ENCODE peak calls at places on chromosomes 6 and 20, in eight cellular contexts. X is tibial artery; P is GM18507; K is NCI-H345; O is stimulated activated CD4-positive, alpha-beta T cell treated with anti-CD3 and anti-CD28 coated beads, Interleukin-1b, Interleukin-23, amount 100 ng/mL, for 24 hours; J is SJSA1; G is activated T-cell treated with anti-CD3 and anti-CD28 coated beads, Interleukin-2, amount 50 U/mL, for 72 hours; A is heart left ventricle. C is an unnamed sample.

GRCh38 chr20:34452281-34452982 is 63.8 kb upstream of the DYNLRB1 start:
- DNase-seq in K (no peak), J (no peak), P (no peak), X (no peak), A (no peak), O (no peak), G (no peak), C (no peak)

GRCh38 chr6:139336488-139336887 is 38.0 kb downstream of the CITED2 start:
- DNase-seq in O (no peak), G (no peak), K (peak; percentile 71), X (no peak), J (no peak), A (peak; percentile 33), P (no peak), C (no peak)

GRCh38 chr6:37021356-37022129 is 16.1 kb downstream of the FGD2 start:
- DNase-seq in A (no peak), J (no peak), O (no peak), K (no peak), P (no peak), G (peak; percentile 75), X (no peak), C (no peak)

GRCh38 chr6:33896391-33897192 is 92.8 kb upstream of the MLN start:
- DNase-seq in J (no peak), A (no peak), O (no peak), K (peak; percentile 45), X (no peak), G (no peak), P (no peak), C (no peak)

GRCh38 chr6:35044145-35044745 is 96.9 kb downstream of the TCP11 start:
- DNase-seq in J (no peak), X (peak; percentile 39), O (no peak), K (peak; percentile 74), G (no peak), A (no peak), P (no peak), C (no peak)

GRCh38 chr20:60467078-60467477 is 508.9 kb downstream of the CDH26 start:
- DNase-seq in O (no peak), K (no peak), A (no peak), P (no peak), J (no peak), X (no peak), G (no peak), C (peak; percentile 29)

GRCh38 chr6:109455502-109456282 is at the start of gene MICAL1:
- DNase-seq in K (peak; percentile 73), O (no peak), P (peak; percentile 57), J (peak; percentile 81), G (peak; percentile 76), X (peak; percentile 75), A (peak; percentile 77), C (peak; percentile 89)

GRCh38 chr6:127177030-127177928 is 58.8 kb downstream of the RSPO3 start:
- DNase-seq in K (no peak), O (no peak), G (no peak), X (no peak), J (no peak), A (no peak), P (no peak), C (no peak)

GRCh38 chr20:63945031-63945658 is 11.1 kb downstream of the UCKL1 start:
- DNase-seq in O (no peak), G (no peak), K (no peak), X (no peak), J (no peak), A (peak; percentile 38), P (no peak), C (no peak)

GRCh38 chr20:12699374-12700228 is 309.2 kb upstream of the SPTLC3 start:
- DNase-seq in O (no peak), P (no peak), K (peak; percentile 67), X (no peak), A (no peak), G (no peak), J (no peak), C (no peak)

GRCh38 chr6:3997144-3997770 is 81.7 kb downstream of the FAM217A start:
- DNase-seq in J (no peak), G (no peak), K (no peak), O (no peak), P (no peak), A (no peak), X (no peak), C (no peak)

GRCh38 chr6:160730911-160731310 is 28.9 kb downstream of the PLG start:
- DNase-seq in K (no peak), G (no peak), A (no peak), P (no peak), J (no peak), O (no peak), X (no peak), C (no peak)

GRCh38 chr6:68689910-68690309 is 54.8 kb downstream of the ADGRB3 start:
- DNase-seq in P (no peak), K (peak; percentile 42), J (no peak), G (no peak), A (no peak), O (no peak), X (no peak), C (no peak)

GRCh38 chr6:6730831-6731230 is 142.3 kb downstream of the LY86 start:
- DNase-seq in A (peak; percentile 85), P (no peak), J (no peak), K (no peak), O (no peak), X (peak; percentile 40), G (no peak), C (no peak)

GRCh38 chr6:163341671-163342070 is 72.8 kb upstream of the QKI start:
- DNase-seq in O (no peak), K (no peak), X (no peak), P (no peak), G (no peak), J (no peak), A (no peak), C (no peak)

GRCh38 chr6:133590814-133591213 is 298.1 kb upstream of the TCF21 start:
- DNase-seq in J (no peak), P (no peak), X (no peak), A (no peak), G (no peak), O (no peak), K (no peak), C (no peak)

GRCh38 chr20:61436674-61437279 is 184.7 kb downstream of the CDH4 start:
- DNase-seq in A (no peak), O (no peak), G (no peak), X (no peak), P (no peak), K (no peak), J (peak; percentile 90), C (peak; percentile 87)

GRCh38 chr20:53852691-53853450 is 217.5 kb downstream of the BCAS1 start:
- DNase-seq in J (no peak), A (no peak), O (no peak), X (no peak), G (no peak), K (no peak), P (no peak), C (no peak)

GRCh38 chr6:156781882-156782631 is 4.9 kb downstream of the ARID1B start:
- DNase-seq in O (no peak), K (no peak), J (no peak), A (no peak), P (no peak), X (no peak), G (no peak), C (no peak)

GRCh38 chr6:28648035-28648877 is 122.6 kb downstream of the GPX5 start:
- DNase-seq in G (peak; percentile 68), O (peak; percentile 16), P (no peak), A (peak; percentile 34), X (no peak), K (peak; percentile 38), J (peak; percentile 77), C (peak; percentile 79)

GRCh38 chr6:110355031-110355430 is 3.1 kb downstream of the METTL24 start:
- DNase-seq in O (no peak), A (no peak), K (no peak), X (no peak), G (no peak), J (no peak), P (no peak), C (no peak)

GRCh38 chr6:82022614-82023102 is 224.9 kb downstream of the IBTK start:
- DNase-seq in J (no peak), K (no peak), P (no peak), A (no peak), G (no peak), X (no peak), O (no peak), C (no peak)